ENCODE peak calls at places on chromosome 1, in four cellular contexts. One of them, this sample, is unnamed.

GRCh38 chr1:156581661-156582387 is 2.3 kb downstream of the TTC24 start:
- DNase-seq in mucosa of descending colon: no peak
- DNase-seq in upper lobe of right lung: no peak
- DNase-seq in Peyer's patch: no peak
- DNase-seq in this sample: no peak

GRCh38 chr1:230976825-230977747 is 1.6 kb downstream of the TTC13 start:
- DNase-seq in mucosa of descending colon: no peak
- DNase-seq in upper lobe of right lung: no peak
- DNase-seq in Peyer's patch: no peak
- DNase-seq in this sample: no peak

GRCh38 chr1:237032029-237032428 is 10.0 kb upstream of the RYR2 start:
- DNase-seq in mucosa of descending colon: no peak
- DNase-seq in upper lobe of right lung: no peak
- DNase-seq in Peyer's patch: no peak
- DNase-seq in this sample: no peak

GRCh38 chr1:177780096-177780700 is 189.7 kb downstream of the SEC16B start:
- DNase-seq in mucosa of descending colon: peak
- DNase-seq in upper lobe of right lung: no peak
- DNase-seq in Peyer's patch: no peak
- DNase-seq in this sample: no peak

GRCh38 chr1:200877839-200878551 is 5.2 kb downstream of the GPR25 start:
- DNase-seq in mucosa of descending colon: no peak
- DNase-seq in upper lobe of right lung: no peak
- DNase-seq in Peyer's patch: no peak
- DNase-seq in this sample: no peak

GRCh38 chr1:43994071-43994470 is 2.7 kb downstream of the CCDC24 start:
- DNase-seq in mucosa of descending colon: no peak
- DNase-seq in upper lobe of right lung: no peak
- DNase-seq in Peyer's patch: no peak
- DNase-seq in this sample: no peak

GRCh38 chr1:228336308-228337030 is 70.2 kb downstream of the TRIM11 start:
- DNase-seq in mucosa of descending colon: no peak
- DNase-seq in upper lobe of right lung: peak
- DNase-seq in Peyer's patch: no peak
- DNase-seq in this sample: peak

GRCh38 chr1:5386371-5386770 is 605.9 kb downstream of the NPHP4 start:
- DNase-seq in mucosa of descending colon: no peak
- DNase-seq in upper lobe of right lung: no peak
- DNase-seq in Peyer's patch: peak
- DNase-seq in this sample: no peak

GRCh38 chr1:223776075-223776814 is 63.9 kb downstream of the CAPN2 start:
- DNase-seq in mucosa of descending colon: no peak
- DNase-seq in upper lobe of right lung: no peak
- DNase-seq in Peyer's patch: no peak
- DNase-seq in this sample: no peak

GRCh38 chr1:248243204-248243603 is 12.0 kb downstream of the OR2M4 start:
- DNase-seq in mucosa of descending colon: peak
- DNase-seq in upper lobe of right lung: peak
- DNase-seq in Peyer's patch: no peak
- DNase-seq in this sample: no peak

GRCh38 chr1:52237430-52237829 is 95.5 kb downstream of the ZFYVE9 start:
- DNase-seq in mucosa of descending colon: no peak
- DNase-seq in upper lobe of right lung: no peak
- DNase-seq in Peyer's patch: no peak
- DNase-seq in this sample: no peak

GRCh38 chr1:199123615-199124014 is 484.8 kb downstream of the PTPRC start:
- DNase-seq in mucosa of descending colon: peak
- DNase-seq in upper lobe of right lung: no peak
- DNase-seq in Peyer's patch: no peak
- DNase-seq in this sample: no peak

GRCh38 chr1:234956821-234957329 is 171.8 kb downstream of the TOMM20 start:
- DNase-seq in mucosa of descending colon: no peak
- DNase-seq in upper lobe of right lung: no peak
- DNase-seq in Peyer's patch: no peak
- DNase-seq in this sample: no peak

GRCh38 chr1:64087768-64088167 is 115.7 kb upstream of the UBE2U start:
- DNase-seq in mucosa of descending colon: no peak
- DNase-seq in upper lobe of right lung: no peak
- DNase-seq in Peyer's patch: no peak
- DNase-seq in this sample: no peak

GRCh38 chr1:16006552-16007485 is 2.8 kb downstream of the SRARP start:
- DNase-seq in mucosa of descending colon: no peak
- DNase-seq in upper lobe of right lung: no peak
- DNase-seq in Peyer's patch: peak
- DNase-seq in this sample: no peak

GRCh38 chr1:183365676-183366075 is 52.5 kb downstream of the NMNAT2 start:
- DNase-seq in mucosa of descending colon: no peak
- DNase-seq in upper lobe of right lung: no peak
- DNase-seq in Peyer's patch: no peak
- DNase-seq in this sample: no peak

GRCh38 chr1:33130297-33130696 is 49.3 kb downstream of the AZIN2 start:
- DNase-seq in mucosa of descending colon: no peak
- DNase-seq in upper lobe of right lung: no peak
- DNase-seq in Peyer's patch: no peak
- DNase-seq in this sample: no peak

GRCh38 chr1:234605983-234606730 is 3.8 kb downstream of the IRF2BP2 start:
- DNase-seq in mucosa of descending colon: peak
- DNase-seq in upper lobe of right lung: no peak
- DNase-seq in Peyer's patch: no peak
- DNase-seq in this sample: peak

GRCh38 chr1:243903904-243904303 is 53.9 kb upstream of the AKT3 start:
- DNase-seq in mucosa of descending colon: no peak
- DNase-seq in upper lobe of right lung: no peak
- DNase-seq in Peyer's patch: no peak
- DNase-seq in this sample: no peak

GRCh38 chr1:118304722-118305344 is 119.8 kb upstream of the SPAG17 start:
- DNase-seq in mucosa of descending colon: peak
- DNase-seq in upper lobe of right lung: no peak
- DNase-seq in Peyer's patch: no peak
- DNase-seq in this sample: no peak

GRCh38 chr1:33576821-33577599 is 104.6 kb downstream of the ZSCAN20 start:
- DNase-seq in mucosa of descending colon: no peak
- DNase-seq in upper lobe of right lung: no peak
- DNase-seq in Peyer's patch: no peak
- DNase-seq in this sample: no peak

GRCh38 chr1:29912413-29912812 is 676.1 kb downstream of the PTPRU start:
- DNase-seq in mucosa of descending colon: peak
- DNase-seq in upper lobe of right lung: no peak
- DNase-seq in Peyer's patch: no peak
- DNase-seq in this sample: no peak

GRCh38 chr1:118247593-118247992 is 62.6 kb upstream of the SPAG17 start:
- DNase-seq in mucosa of descending colon: peak
- DNase-seq in upper lobe of right lung: no peak
- DNase-seq in Peyer's patch: no peak
- DNase-seq in this sample: no peak

GRCh38 chr1:107954121-107954520 is 10.9 kb downstream of the VAV3 start:
- DNase-seq in mucosa of descending colon: no peak
- DNase-seq in upper lobe of right lung: no peak
- DNase-seq in Peyer's patch: no peak
- DNase-seq in this sample: no peak
- TF ChIP-seq CTCF in mucosa of descending colon: no peak
- TF ChIP-seq CTCF in upper lobe of right lung: no peak
- TF ChIP-seq CTCF in Peyer's patch: no peak
- TF ChIP-seq CTCF in this sample: no peak

DNA sequence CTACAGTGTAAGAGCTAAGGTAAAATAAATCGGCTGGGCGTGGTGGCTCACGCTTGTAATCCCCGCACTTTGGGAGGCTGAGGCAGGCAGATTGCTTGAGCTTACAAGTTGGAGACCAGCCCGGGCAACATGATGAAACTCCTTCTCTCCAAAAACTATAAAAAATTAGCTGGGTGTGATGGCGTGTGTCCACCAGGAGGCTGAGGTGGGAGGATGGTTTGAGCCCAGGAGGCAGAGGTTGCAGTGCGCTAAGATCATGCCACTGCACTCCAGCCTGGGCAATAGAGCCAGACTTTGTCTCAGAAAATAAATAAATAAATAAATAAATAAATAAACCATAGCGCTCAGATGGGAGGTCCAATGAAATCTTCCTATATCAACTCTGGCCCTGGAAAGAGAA is 16.7 kb upstream of the FAM110D start:
- DNase-seq in mucosa of descending colon: no peak
- DNase-seq in upper lobe of right lung: no peak
- DNase-seq in Peyer's patch: no peak
- DNase-seq in this sample: no peak
- TF ChIP-seq CTCF in mucosa of descending colon: no peak
- TF ChIP-seq CTCF in upper lobe of right lung: no peak
- TF ChIP-seq CTCF in Peyer's patch: no peak
- TF ChIP-seq CTCF in this sample: no peak

DNA sequence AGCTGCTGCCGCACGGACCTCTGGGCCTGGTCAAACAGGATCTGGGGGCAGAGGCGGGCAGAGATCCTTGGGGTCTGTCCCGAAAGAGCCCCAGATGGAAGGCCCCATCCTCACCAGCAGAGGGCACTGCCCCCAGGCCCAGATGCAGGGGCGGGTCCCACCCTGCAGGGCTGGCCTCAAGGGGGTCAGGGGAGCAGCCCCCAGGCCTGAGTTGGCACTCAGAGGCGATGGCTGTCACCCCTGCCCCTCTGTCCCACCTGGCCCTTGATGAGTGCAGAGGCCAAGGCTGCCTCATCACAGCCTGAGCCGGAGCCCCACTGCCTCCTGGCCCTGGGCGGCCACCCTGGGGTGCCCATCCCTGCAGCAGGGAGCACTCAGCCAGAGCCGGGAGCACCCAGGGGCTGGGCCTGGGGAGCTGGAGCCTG is 5.7 kb downstream of the ACAP3 start:
- DNase-seq in mucosa of descending colon: no peak
- DNase-seq in upper lobe of right lung: no peak
- DNase-seq in Peyer's patch: no peak
- DNase-seq in this sample: no peak
- TF ChIP-seq CTCF in mucosa of descending colon: no peak
- TF ChIP-seq CTCF in upper lobe of right lung: peak
- TF ChIP-seq CTCF in Peyer's patch: no peak
- TF ChIP-seq CTCF in this sample: peak

GRCh38 chr1:175073633-175074032 is 6.0 kb downstream of the TNN start:
- DNase-seq in mucosa of descending colon: no peak
- DNase-seq in upper lobe of right lung: no peak
- DNase-seq in Peyer's patch: no peak
- DNase-seq in this sample: no peak

GRCh38 chr1:175078629-175079028 is 11.0 kb downstream of the TNN start:
- DNase-seq in mucosa of descending colon: no peak
- DNase-seq in upper lobe of right lung: no peak
- DNase-seq in Peyer's patch: no peak
- DNase-seq in this sample: no peak

GRCh38 chr1:175073054-175073453 is 5.4 kb downstream of the TNN start:
- DNase-seq in mucosa of descending colon: peak
- DNase-seq in upper lobe of right lung: no peak
- DNase-seq in Peyer's patch: no peak
- DNase-seq in this sample: no peak

GRCh38 chr1:175077356-175078030 is 9.9 kb downstream of the TNN start:
- DNase-seq in mucosa of descending colon: no peak
- DNase-seq in upper lobe of right lung: no peak
- DNase-seq in Peyer's patch: no peak
- DNase-seq in this sample: no peak

DNA sequence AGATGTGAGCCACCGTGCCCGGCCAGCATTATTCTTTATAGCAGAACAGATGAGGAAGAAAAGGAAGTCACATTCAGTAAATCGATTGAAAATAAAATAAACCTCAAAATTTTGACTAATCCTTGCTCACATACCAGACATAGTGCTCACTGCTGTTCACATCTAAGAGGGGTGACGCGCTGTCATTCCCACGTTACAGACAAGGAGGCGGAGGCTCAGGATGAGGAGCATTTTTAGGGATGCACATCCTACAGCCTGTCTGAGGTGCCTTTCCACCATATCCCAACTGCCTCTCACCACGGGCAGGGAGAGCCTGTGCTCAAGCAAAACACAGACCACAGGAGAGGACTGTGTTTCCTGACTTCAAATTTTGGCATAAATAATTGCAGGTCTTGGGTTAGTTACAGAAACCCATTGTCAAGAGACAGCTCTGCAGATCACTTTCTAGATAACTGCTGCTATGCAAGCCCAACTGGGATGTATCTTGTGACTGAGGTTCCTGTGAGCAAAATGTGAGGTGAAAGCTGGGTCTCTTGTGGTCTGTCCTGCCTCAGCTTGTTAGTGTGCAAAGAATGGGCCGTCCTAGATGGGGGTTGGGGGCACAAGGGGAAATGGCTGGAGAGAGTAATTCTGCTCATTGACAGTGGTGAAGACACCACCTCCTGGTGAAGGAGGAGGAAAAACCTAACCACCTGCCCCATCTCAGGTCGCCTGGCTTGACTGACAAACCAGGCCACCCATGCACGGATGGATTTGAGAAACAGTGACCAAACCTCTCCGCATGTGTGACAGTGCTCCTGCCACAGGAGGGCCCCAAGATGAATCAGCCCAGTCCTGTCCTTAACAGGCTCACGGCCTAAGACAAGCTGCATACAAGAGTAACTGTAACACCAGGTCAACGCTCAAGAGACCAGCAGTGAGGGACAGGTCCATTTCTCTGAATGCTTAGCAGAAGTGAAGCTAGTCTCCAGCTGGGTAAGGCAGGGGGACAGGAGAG is 8.2 kb downstream of the TNN start:
- DNase-seq in mucosa of descending colon: no peak
- DNase-seq in upper lobe of right lung: no peak
- DNase-seq in Peyer's patch: no peak
- DNase-seq in this sample: no peak
- TF ChIP-seq CTCF in mucosa of descending colon: no peak
- TF ChIP-seq CTCF in upper lobe of right lung: no peak
- TF ChIP-seq CTCF in Peyer's patch: no peak
- TF ChIP-seq CTCF in this sample: no peak

DNA sequence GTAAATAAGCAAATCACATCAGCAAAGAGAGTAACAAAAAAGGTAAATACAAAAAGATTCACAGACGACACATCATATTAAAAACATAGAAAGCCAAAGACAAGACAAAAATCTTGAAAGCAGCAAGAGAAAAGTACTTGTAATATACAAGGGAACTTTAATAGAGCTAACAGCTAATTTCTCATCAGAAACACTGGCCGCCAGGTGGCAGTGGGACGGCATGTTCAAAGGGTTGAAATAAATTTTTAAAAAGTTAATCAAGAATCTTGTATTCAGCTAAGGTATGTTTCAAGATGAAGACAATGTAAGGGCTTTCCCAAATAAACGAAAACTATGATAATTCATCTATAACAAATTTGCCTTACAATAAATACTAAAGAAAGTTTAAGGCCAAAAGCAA is 358.1 kb downstream of the LRRIQ3 start:
- DNase-seq in mucosa of descending colon: peak
- DNase-seq in upper lobe of right lung: no peak
- DNase-seq in Peyer's patch: no peak
- DNase-seq in this sample: no peak
- TF ChIP-seq CTCF in mucosa of descending colon: no peak
- TF ChIP-seq CTCF in upper lobe of right lung: peak
- TF ChIP-seq CTCF in Peyer's patch: peak
- TF ChIP-seq CTCF in this sample: no peak